ENCODE peak calls at places on chromosomes 6 and 20, in four cellular contexts. T is K562, V is HL-60, B is GM12878. M is an unnamed sample.
A peak's percentile ranks its signal among the peaks of the same experiment; 100 is the strongest.

GRCh38 chr6:57242505-57242904 is 20.4 kb upstream of the RAB23 start:
- DNase-seq in B (no peak), V (no peak), T (no peak), M (no peak)

GRCh38 chr20:23415958-23416583 is 5.2 kb downstream of the NAPB start:
- DNase-seq in T (no peak), B (no peak), V (no peak), M (no peak)

GRCh38 chr20:54648421-54649142 is 173.2 kb downstream of the DOK5 start:
- DNase-seq in V (no peak), T (no peak), B (no peak), M (no peak)

GRCh38 chr6:16286151-16286522 is 47.8 kb downstream of the GMPR start:
- DNase-seq in B (no peak), V (peak; percentile 38), T (peak; percentile 58), M (peak; percentile 39)

GRCh38 chr20:475463-476357 is 13.4 kb upstream of the TBC1D20 start:
- DNase-seq in V (no peak), T (no peak), B (no peak), M (no peak)

GRCh38 chr6:24879351-24879750 is 56.4 kb downstream of the RIPOR2 start:
- DNase-seq in B (no peak), V (no peak), T (no peak), M (no peak)

GRCh38 chr6:152034631-152035030 is 227.1 kb downstream of the ESR1 start:
- DNase-seq in B (no peak), V (no peak), T (no peak), M (no peak)

GRCh38 chr6:152575621-152576150 is 61.5 kb downstream of the SYNE1 start:
- DNase-seq in V (peak; percentile 16), B (no peak), T (no peak), M (no peak)

GRCh38 chr6:89840538-89840937 is 10.9 kb downstream of the CASP8AP2 start:
- DNase-seq in T (peak; percentile 11), B (no peak), V (peak; percentile 11), M (no peak)

GRCh38 chr6:27168586-27169443 is 78.7 kb upstream of the PRSS16 start:
- DNase-seq in V (no peak), T (no peak), B (no peak), M (no peak)

GRCh38 chr6:129096651-129097290 is 213.8 kb downstream of the LAMA2 start:
- DNase-seq in B (no peak), T (no peak), V (no peak), M (no peak)

GRCh38 chr6:105804436-105804835 is 281.7 kb upstream of the PRDM1 start:
- DNase-seq in V (no peak), B (no peak), T (no peak), M (no peak)

GRCh38 chr6:142112451-142113061 is 20.2 kb upstream of the GJE1 start:
- DNase-seq in T (peak; percentile 61), V (peak; percentile 82), B (peak; percentile 4), M (no peak)

GRCh38 chr6:12196326-12196936 is 93.7 kb upstream of the EDN1 start:
- DNase-seq in T (no peak), V (no peak), B (no peak), M (no peak)

GRCh38 chr6:10111975-10112374 is 302.9 kb downstream of the TFAP2A start:
- DNase-seq in B (no peak), T (no peak), V (no peak), M (no peak)

GRCh38 chr6:93972791-93973190 is 553.4 kb upstream of the EPHA7 start:
- DNase-seq in V (no peak), T (no peak), B (no peak), M (no peak)

GRCh38 chr6:57123111-57123510 is 33.1 kb downstream of the ZNF451 start:
- DNase-seq in T (no peak), B (no peak), V (no peak), M (no peak)

GRCh38 chr6:5119090-5119951 is 34.2 kb downstream of the PPP1R3G start:
- DNase-seq in T (no peak), V (no peak), B (no peak), M (no peak)

GRCh38 chr6:169145476-169145875 is 108.2 kb downstream of the THBS2 start:
- DNase-seq in B (no peak), V (no peak), T (peak; percentile 1), M (no peak)

GRCh38 chr6:159836294-159837140 is 36.4 kb downstream of the PNLDC1 start:
- DNase-seq in B (no peak), V (no peak), T (no peak), M (no peak)

GRCh38 chr6:16438677-16439615 is 200.6 kb downstream of the GMPR start:
- DNase-seq in T (peak; percentile 91), B (peak; percentile 53), V (no peak), M (no peak)

GRCh38 chr6:7615611-7616383 is 25.8 kb downstream of the SNRNP48 start:
- DNase-seq in T (peak; percentile 52), B (no peak), V (peak; percentile 47), M (peak; percentile 16)

GRCh38 chr20:63574156-63574828 is at the start of gene HELZ2:
- DNase-seq in T (peak; percentile 83), V (peak; percentile 45), B (no peak), M (peak; percentile 84)
- TF ChIP-seq SPI1 in T (no peak), V (no peak), B (no peak), M (no peak)

GRCh38 chr6:42784739-42785498 is 3.1 kb downstream of the BICRAL start:
- DNase-seq in T (no peak), V (no peak), B (no peak), M (no peak)
- TF ChIP-seq POLR2AphosphoS5 in T (peak; percentile 41), V (no peak), B (peak; percentile 38), M (no peak)

DNA sequence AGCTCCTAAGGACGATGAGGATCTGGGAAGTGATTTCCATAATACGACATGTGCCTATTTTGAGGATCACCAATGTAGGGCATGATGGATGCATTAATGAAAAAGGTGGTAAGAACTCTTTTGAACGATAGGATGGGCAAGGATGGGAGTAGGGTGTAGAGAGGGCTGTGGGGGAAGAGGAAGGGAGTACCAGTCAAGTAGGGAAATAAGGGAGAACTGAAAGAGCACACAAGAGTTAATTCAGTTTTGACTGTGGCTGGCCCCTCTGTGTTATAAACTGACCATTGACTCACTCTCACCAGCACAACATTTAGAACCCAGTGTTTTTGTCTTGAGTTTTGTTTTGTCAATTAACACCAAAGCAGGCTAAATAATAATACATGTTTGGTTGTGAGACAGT is 33.0 kb downstream of the SLC35D3 start:
- DNase-seq in V (no peak), B (no peak), T (no peak), M (no peak)
- TF ChIP-seq SPI1 in V (no peak), B (no peak), T (no peak), M (peak; percentile 17)

DNA sequence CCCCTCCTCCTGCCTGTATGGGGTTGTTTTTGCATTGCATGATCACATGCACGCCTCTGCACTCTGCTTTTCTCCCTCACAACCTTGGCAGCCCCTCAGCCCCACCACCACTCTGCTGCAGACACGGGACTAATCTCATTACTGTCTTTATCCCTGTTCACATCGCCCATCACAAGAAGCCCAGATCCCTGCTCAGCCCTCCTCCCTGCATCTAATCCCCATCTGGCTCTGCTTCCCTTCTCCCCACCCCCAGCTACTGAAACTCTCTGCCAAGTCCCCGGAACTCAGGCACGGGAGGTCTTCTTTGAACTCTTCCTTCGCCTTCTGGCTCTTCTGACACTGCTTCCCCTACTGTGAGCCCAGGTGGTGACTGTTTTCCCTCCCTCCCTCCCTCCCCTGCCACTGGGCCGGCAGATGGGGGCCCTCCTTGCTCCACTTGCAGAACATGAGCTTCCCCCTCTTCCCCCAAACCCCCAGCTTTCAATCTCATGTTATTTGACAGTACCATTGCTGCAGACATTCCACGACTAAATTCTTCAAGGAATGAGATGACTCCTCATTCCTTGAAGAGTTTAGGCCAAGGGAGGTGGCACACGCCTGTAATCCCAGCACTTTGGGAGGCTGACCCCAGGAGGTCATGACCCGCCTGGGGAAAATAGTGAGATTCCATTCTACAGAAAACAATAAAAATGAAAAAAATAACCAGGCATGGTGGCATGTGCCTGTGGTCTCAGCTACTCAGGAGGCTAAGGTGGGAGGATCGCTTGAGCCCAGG is 21.9 kb upstream of the TULP1 start:
- DNase-seq in B (no peak), V (no peak), T (no peak), M (no peak)
- TF ChIP-seq POLR2AphosphoS5 in B (no peak), V (no peak), T (no peak), M (no peak)

DNA sequence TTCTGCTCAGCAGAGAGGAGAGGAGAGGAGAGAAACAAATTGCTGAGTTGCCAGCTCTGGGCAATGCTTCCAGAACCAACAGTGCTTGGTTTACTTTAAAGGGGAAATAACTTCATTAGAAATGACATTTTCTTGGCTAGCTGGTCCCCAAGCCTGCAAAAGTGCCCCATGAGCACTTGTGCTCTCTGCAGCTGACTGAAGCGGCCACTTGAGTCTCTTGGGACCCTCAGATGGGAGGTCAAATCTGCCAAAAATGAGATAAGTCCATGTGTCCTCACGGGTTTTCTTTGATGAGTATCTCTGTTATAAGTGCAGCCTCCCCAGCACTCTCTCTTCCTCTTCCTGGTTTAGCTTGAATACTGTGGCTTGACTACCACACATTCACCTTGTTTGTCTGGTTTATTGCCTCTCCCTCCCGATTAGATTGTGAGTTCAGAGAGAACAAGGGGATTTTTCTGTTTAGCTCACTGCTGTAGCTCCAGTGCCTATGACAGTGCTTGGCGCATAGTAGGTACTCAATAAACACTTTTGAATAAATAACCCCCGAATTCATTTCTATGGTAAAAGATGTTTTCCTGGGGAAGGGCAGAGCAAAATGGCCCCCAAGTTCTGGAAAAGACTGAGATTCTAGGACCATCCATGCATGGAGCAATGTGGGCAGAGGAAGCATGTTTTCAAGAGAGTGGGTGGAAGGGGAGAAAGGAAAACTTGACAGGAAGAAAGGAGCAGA is 7.0 kb upstream of the RIN2 start:
- DNase-seq in V (no peak), B (no peak), T (no peak), M (no peak)
- TF ChIP-seq SPI1 in V (no peak), B (no peak), T (no peak), M (no peak)

GRCh38 chr20:40268321-40269075 is 420.5 kb downstream of the MAFB start:
- DNase-seq in V (no peak), B (no peak), T (no peak), M (no peak)

GRCh38 chr20:40262219-40262618 is 426.8 kb downstream of the MAFB start:
- DNase-seq in B (no peak), T (no peak), V (no peak), M (no peak)

DNA sequence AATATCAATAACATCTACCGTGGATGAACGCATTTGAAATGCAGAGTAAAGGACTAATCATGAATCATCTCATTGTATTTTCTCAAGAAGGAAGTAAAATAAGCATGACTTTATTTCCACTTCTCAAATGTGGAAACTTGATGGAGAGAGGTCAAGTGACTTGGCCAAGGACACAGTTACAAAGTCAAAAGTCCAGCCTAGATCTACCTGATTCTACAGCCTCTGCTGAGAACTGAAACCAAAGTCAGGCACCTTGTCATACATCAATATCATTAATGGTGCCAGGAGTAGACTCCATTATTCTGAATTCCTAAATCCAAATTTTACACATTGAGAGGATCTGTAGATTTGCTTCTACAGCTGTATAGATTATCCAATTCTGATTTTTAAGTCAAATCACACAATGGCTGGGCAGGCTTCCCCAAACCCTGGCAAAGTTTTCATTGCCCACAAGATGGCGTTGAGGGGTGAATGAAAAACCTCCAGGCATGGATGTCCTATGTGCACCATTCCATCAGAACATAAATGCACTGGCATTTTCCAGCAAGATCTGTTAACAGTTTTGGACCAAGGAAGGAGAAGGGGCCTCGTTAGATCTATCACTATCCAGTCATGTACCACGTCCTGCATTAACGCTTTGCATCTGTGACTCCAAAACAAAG is 423.0 kb downstream of the MAFB start:
- DNase-seq in B (no peak), T (no peak), V (peak; percentile 45), M (no peak)
- TF ChIP-seq POLR2AphosphoS5 in B (no peak), T (no peak), V (no peak), M (no peak)